ENCODE peak calls at places on chromosomes 12 and 14, in six cellular contexts. I is fibroblast of villous mesenchyme; D is AG08395; J is stimulated activated naive CD4-positive, alpha-beta T cell; L is lower leg skin; H is AG04450. U is an unnamed sample.

GRCh38 chr12:95622879-95623278 is 71.6 kb upstream of the USP44 start:
- DNase-seq in I (no peak), D (no peak), J (no peak), L (no peak), H (no peak), U (no peak)

GRCh38 chr12:131051155-131051473 is 97.4 kb downstream of the ADGRD1 start:
- DNase-seq in I (no peak), D (no peak), J (no peak), L (no peak), H (no peak), U (no peak)

GRCh38 chr12:120971299-120972180 is 6.8 kb upstream of the HNF1A start:
- DNase-seq in I (peak), D (peak), J (peak), L (no peak), H (peak), U (no peak)

GRCh38 chr12:92338671-92339070 is 193.0 kb upstream of the BTG1 start:
- DNase-seq in I (no peak), D (peak), J (no peak), L (no peak), H (no peak), U (no peak)

GRCh38 chr14:28773917-28774691 is 7.5 kb downstream of the FOXG1 start:
- DNase-seq in I (peak), D (peak), J (no peak), L (no peak), H (no peak), U (no peak)

GRCh38 chr12:107570721-107571120 is 114.9 kb upstream of the PWP1 start:
- DNase-seq in I (no peak), D (no peak), J (no peak), L (no peak), H (peak), U (no peak)

GRCh38 chr14:67418368-67419174 is 6.6 kb upstream of the PLEK2 start:
- DNase-seq in I (no peak), D (no peak), J (no peak), L (no peak), H (no peak), U (no peak)

GRCh38 chr12:106246891-106247730 is 709 bp downstream of the CKAP4 start:
- DNase-seq in I (peak), D (peak), J (peak), L (peak), H (no peak), U (no peak)

GRCh38 chr12:104263580-104264358 is 39.8 kb upstream of the EID3 start:
- DNase-seq in I (peak), D (peak), J (no peak), L (no peak), H (no peak), U (peak)

GRCh38 chr12:29780084-29780483 is 3.7 kb downstream of the TMTC1 start:
- DNase-seq in I (no peak), D (no peak), J (no peak), L (no peak), H (no peak), U (no peak)

GRCh38 chr12:51392556-51393237 is 1.5 kb upstream of the GALNT6 start:
- DNase-seq in I (no peak), D (peak), J (peak), L (peak), H (no peak), U (no peak)

GRCh38 chr14:95494456-95494855 is 22.0 kb downstream of the SYNE3 start:
- DNase-seq in I (no peak), D (no peak), J (no peak), L (no peak), H (no peak), U (no peak)

U was measured in right atrium auricular region.